ENCODE peak calls at places on chromosomes 3 and 15, in four cellular contexts. R is trophoblast cell; X is mesenchymal stem cell; H is naive thymus-derived CD4-positive, alpha-beta T cell. B is an unnamed sample.
A peak's percentile ranks its signal among the peaks of the same experiment; 100 is the strongest.

GRCh38 chr3:189721873-189722665 is 90.9 kb downstream of the TP63 start:
- DNase-seq in R (peak; percentile 77), X (no peak), H (no peak), B (no peak)

GRCh38 chr15:91853501-91853967 is at the start of gene SLCO3A1:
- DNase-seq in R (peak; percentile 28), X (peak; percentile 24), H (peak; percentile 66), B (peak; percentile 65)

GRCh38 chr3:71398157-71398836 is 185.2 kb downstream of the FOXP1 start:
- DNase-seq in R (no peak), X (no peak), H (peak; percentile 72), B (no peak)

GRCh38 chr3:26621891-26622633 is 510 bp upstream of the LRRC3B start:
- DNase-seq in R (no peak), X (no peak), H (no peak), B (peak; percentile 7)

GRCh38 chr3:87191641-87192040 is 35.5 kb upstream of the CHMP2B start:
- DNase-seq in R (no peak), X (no peak), H (no peak), B (no peak)

GRCh38 chr3:98901032-98901464 is 447 bp downstream of the DCBLD2 start:
- DNase-seq in R (peak; percentile 43), X (peak; percentile 66), H (peak; percentile 10), B (peak; percentile 77)

GRCh38 chr3:13148126-13148525 is 74.9 kb upstream of the IQSEC1 start:
- DNase-seq in R (no peak), X (no peak), H (no peak), B (no peak)

GRCh38 chr15:90610220-90610619 is 80.5 kb downstream of the CRTC3 start:
- DNase-seq in R (no peak), X (peak; percentile 48), H (no peak), B (no peak)

GRCh38 chr3:107710851-107711250 is 188.1 kb downstream of the BBX start:
- DNase-seq in R (peak; percentile 5), X (peak; percentile 34), H (no peak), B (peak; percentile 8)

GRCh38 chr3:192875971-192876565 is 41.6 kb downstream of the MB21D2 start:
- DNase-seq in R (peak; percentile 70), X (peak; percentile 64), H (no peak), B (no peak)

GRCh38 chr15:62417444-62417843 is 252.4 kb upstream of the C2CD4B start:
- DNase-seq in R (no peak), X (no peak), H (no peak), B (no peak)

GRCh38 chr3:52247455-52248164 is 2.1 kb downstream of the PPM1M start:
- DNase-seq in R (no peak), X (no peak), H (no peak), B (peak; percentile 4)

GRCh38 chr15:98416222-98416835 is 232.0 kb upstream of the IGF1R start:
- DNase-seq in R (no peak), X (peak; percentile 13), H (no peak), B (no peak)

GRCh38 chr3:152309535-152310317 is 41.0 kb downstream of the MBNL1 start:
- DNase-seq in R (no peak), X (no peak), H (no peak), B (no peak)

GRCh38 chr3:98814799-98815450 is 51.8 kb downstream of the ST3GAL6 start:
- DNase-seq in R (peak; percentile 44), X (peak; percentile 79), H (no peak), B (peak; percentile 35)

GRCh38 chr3:134708025-134708597 is 57.3 kb upstream of the KY start:
- DNase-seq in R (no peak), X (no peak), H (no peak), B (no peak)

GRCh38 chr15:93071469-93071891 is 17.5 kb downstream of the RGMA start:
- DNase-seq in R (no peak), X (no peak), H (no peak), B (no peak)

GRCh38 chr3:160921020-160921635 is 165.1 kb downstream of the PPM1L start:
- DNase-seq in R (peak; percentile 65), X (peak; percentile 59), H (no peak), B (peak; percentile 60)

GRCh38 chr3:7249493-7250076 is 388.7 kb downstream of the GRM7 start:
- DNase-seq in R (no peak), X (peak; percentile 68), H (no peak), B (no peak)

GRCh38 chr3:70726966-70727365 is 414.5 kb upstream of the MDFIC2 start:
- DNase-seq in R (peak; percentile 27), X (peak; percentile 43), H (no peak), B (no peak)

GRCh38 chr3:124951511-124952390 is 17.2 kb upstream of the MUC13 start:
- DNase-seq in R (no peak), X (no peak), H (no peak), B (peak; percentile 59)

GRCh38 chr3:81268526-81268925 is 492.9 kb downstream of the GBE1 start:
- DNase-seq in R (no peak), X (no peak), H (no peak), B (no peak)

GRCh38 chr3:184332370-184333090 is 4.9 kb upstream of the FAM131A start:
- DNase-seq in R (peak; percentile 85), X (peak; percentile 89), H (no peak), B (no peak)

GRCh38 chr15:52288051-52288942 is 7.3 kb downstream of the MYO5C start:
- DNase-seq in R (peak; percentile 80), X (peak; percentile 25), H (no peak), B (peak; percentile 79)

GRCh38 chr3:152127058-152127457 is 141.7 kb upstream of the MBNL1 start:
- DNase-seq in R (no peak), X (peak; percentile 17), H (no peak), B (no peak)

GRCh38 chr3:107208100-107208499 is 169.1 kb upstream of the CCDC54 start:
- DNase-seq in R (peak; percentile 42), X (peak; percentile 99), H (no peak), B (peak; percentile 77)

GRCh38 chr3:100144255-100144866 is 30.1 kb upstream of the FILIP1L start:
- DNase-seq in R (no peak), X (no peak), H (no peak), B (no peak)

GRCh38 chr15:32717290-32718081 is at the start of gene GREM1:
- DNase-seq in R (no peak), X (peak; percentile 73), H (no peak), B (peak; percentile 38)
- H3K4me3 ChIP-seq in R (peak within 1 kb of the TSS; percentile 62), X (peak within 1 kb of the TSS; percentile 85), H (no peak within 1 kb of the TSS), B (peak within 1 kb of the TSS; percentile 40)

GRCh38 chr15:70702584-70702983 is 60.8 kb downstream of the UACA start:
- DNase-seq in R (no peak), X (no peak), H (no peak), B (no peak)
- H3K4me1 ChIP-seq in R (no peaks in the 10 kb centered on the region), X (peaks cover 6% of the 10 kb centered on the region), H (no peaks in the 10 kb centered on the region), B (peaks cover 32% of the 10 kb centered on the region)

GRCh38 chr3:31014317-31015040 is 120.0 kb upstream of the GADL1 start:
- DNase-seq in R (peak; percentile 10), X (no peak), H (no peak), B (no peak)

GRCh38 chr3:31011383-31011782 is 116.9 kb upstream of the GADL1 start:
- DNase-seq in R (no peak), X (no peak), H (no peak), B (no peak)

GRCh38 chr3:31013843-31014242 is 119.4 kb upstream of the GADL1 start:
- DNase-seq in R (no peak), X (no peak), H (no peak), B (no peak)

GRCh38 chr3:31010491-31010890 is 116.0 kb upstream of the GADL1 start:
- DNase-seq in R (no peak), X (peak; percentile 17), H (no peak), B (no peak)

DNA sequence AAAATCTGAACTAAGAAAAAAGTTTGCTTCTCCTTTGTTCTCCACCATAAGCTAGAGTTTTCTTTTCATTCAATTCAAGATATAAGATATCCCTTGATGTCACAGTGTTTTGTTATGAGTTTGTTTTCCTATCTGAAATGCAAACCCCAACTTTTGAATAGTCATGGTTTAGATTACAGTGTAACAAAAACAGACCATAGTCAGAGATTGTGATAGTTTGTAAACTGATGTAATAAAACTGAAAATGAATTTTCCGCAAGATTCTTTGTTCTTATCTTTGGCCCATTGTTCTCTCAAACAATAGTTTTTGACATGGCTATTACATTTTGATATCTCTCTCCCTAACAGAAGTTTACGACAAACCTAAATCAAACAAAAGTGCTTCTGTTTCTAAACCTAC is 121.7 kb upstream of the GADL1 start:
- DNase-seq in R (no peak), X (no peak), H (no peak), B (no peak)
- H3K36me3 ChIP-seq in R (no peaks in the 10 kb centered on the region), X (no peaks in the 10 kb centered on the region), H (no peaks in the 10 kb centered on the region), B (no peaks in the 10 kb centered on the region)

GRCh38 chr3:56926513-56927282 is 124.9 kb upstream of the ARHGEF3 start:
- DNase-seq in R (no peak), X (peak; percentile 88), H (no peak), B (peak; percentile 37)

GRCh38 chr3:56921573-56922571 is 120.1 kb upstream of the ARHGEF3 start:
- DNase-seq in R (no peak), X (peak; percentile 79), H (no peak), B (peak; percentile 38)

GRCh38 chr3:56919137-56919796 is 117.5 kb upstream of the ARHGEF3 start:
- DNase-seq in R (no peak), X (no peak), H (no peak), B (no peak)

GRCh38 chr3:56919797-56920195 is 118.0 kb upstream of the ARHGEF3 start:
- DNase-seq in R (no peak), X (no peak), H (no peak), B (no peak)

DNA sequence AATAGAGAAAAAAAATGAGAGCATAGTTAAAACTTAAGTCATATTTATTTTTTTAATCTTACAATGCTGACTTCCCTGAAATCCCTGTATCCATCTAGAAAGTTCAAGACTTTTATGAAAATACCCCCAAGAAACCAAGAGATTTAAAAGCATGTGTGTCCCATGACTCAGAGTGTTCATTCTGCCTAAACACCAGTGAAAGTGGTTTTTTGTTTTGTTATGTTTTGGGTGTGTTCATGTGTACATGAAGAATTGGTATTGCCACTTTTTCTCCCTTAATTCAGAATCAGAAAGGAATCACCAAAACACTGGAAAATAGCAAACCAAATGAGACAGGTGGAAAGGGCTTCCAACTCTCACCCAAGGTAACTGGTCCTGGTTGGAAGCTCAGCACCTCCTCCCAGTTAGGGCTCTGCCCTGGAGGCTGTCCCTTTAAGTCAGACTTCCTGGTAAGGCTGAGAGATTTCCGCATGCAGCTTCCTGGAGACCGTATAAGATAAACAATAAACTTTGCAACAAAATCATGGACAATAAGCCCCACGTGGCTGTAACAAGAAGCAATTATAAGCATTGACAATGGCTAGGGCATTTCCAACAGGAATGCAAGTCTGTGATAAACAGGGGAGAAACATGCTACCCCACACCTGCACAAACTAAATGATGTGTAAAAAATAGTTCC is 121.9 kb upstream of the ARHGEF3 start:
- DNase-seq in R (peak; percentile 29), X (peak; percentile 83), H (peak; percentile 71), B (peak; percentile 42)
- H3K4me3 ChIP-seq in R (no peak overlapping the region), X (no peak overlapping the region), H (peak overlapping the region; percentile 10), B (no peak overlapping the region)

DNA sequence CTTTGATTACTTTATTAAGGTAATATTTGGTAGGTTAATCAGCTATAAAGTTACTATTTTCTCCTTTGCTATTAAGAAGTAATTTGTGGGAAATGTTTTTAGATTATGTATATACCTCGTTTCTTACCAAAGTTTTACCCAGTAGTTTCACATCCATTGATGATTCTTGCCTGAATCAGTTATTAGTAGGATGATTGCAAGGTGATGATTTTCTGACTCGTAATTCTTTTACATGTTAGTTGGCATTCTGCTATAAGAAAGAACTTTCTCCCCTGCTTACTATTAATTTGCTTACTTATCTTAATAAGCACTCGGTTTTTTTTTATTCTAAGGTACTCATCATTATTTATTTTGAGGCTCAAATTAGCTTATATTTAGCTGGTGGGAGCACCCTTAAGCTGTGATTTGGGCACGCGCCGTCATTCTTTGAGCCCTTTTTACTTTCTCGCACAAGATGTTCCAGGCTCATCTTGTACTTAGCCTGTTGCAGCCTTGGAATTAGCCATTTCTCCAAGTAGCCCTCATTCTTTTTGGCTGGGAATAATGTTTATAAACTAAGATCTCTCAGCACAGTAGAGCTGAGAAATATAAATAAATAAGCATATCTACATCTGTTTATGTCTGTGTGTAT is 15.3 kb downstream of the USP3 start:
- DNase-seq in R (no peak), X (no peak), H (no peak), B (no peak)
- H3K4me1 ChIP-seq in R (no peaks in the 10 kb centered on the region), X (peaks cover 5% of the 10 kb centered on the region), H (peaks cover 70% of the 10 kb centered on the region), B (peaks cover 22% of the 10 kb centered on the region)

B was measured in hepatocyte.